ENCODE peak calls at places on chromosomes 13 and 19, in eight cellular contexts. K is A549; U is CD8-positive, alpha-beta memory T cell; R is CD8-positive, alpha-beta T cell; N is small intestine; B is AG04450; V is Karpas-422; I is adrenal gland. T is an unnamed sample.

GRCh38 chr13:27595055-27595811 is 25.1 kb downstream of the LNX2 start:
- DNase-seq in K (no peak), U (no peak), R (no peak), N (no peak), B (no peak), V (no peak), I (no peak), T (no peak)

GRCh38 chr19:38229585-38230073 is 5.6 kb upstream of the DPF1 start:
- DNase-seq in K (peak; percentile 93), U (peak; percentile 52), R (peak; percentile 53), N (peak; percentile 37), B (peak; percentile 59), V (peak; percentile 97), I (peak; percentile 40), T (peak; percentile 48)

GRCh38 chr13:46012404-46012803 is 40.1 kb downstream of the ZC3H13 start:
- DNase-seq in K (no peak), U (no peak), R (no peak), N (no peak), B (no peak), V (no peak), I (no peak), T (no peak)

GRCh38 chr19:55197531-55197930 is 11.8 kb downstream of the PTPRH start:
- DNase-seq in K (no peak), U (no peak), R (no peak), N (no peak), B (no peak), V (peak; percentile 88), I (no peak), T (no peak)

GRCh38 chr13:98483636-98484288 is 93.1 kb downstream of the STK24 start:
- DNase-seq in K (no peak), U (no peak), R (no peak), N (peak; percentile 37), B (no peak), V (no peak), I (no peak), T (no peak)

GRCh38 chr13:111275382-111275781 is 45.1 kb upstream of the TEX29 start:
- DNase-seq in K (no peak), U (no peak), R (no peak), N (no peak), B (no peak), V (no peak), I (no peak), T (no peak)

GRCh38 chr13:25186187-25186586 is 14.1 kb upstream of the AMER2 start:
- DNase-seq in K (no peak), U (no peak), R (no peak), N (no peak), B (no peak), V (no peak), I (no peak), T (no peak)

GRCh38 chr19:10915511-10916091 is 12.8 kb downstream of the YIPF2 start:
- DNase-seq in K (no peak), U (no peak), R (no peak), N (no peak), B (peak; percentile 59), V (no peak), I (peak; percentile 87), T (no peak)

GRCh38 chr19:6260912-6261636 is 18.7 kb downstream of the MLLT1 start:
- DNase-seq in K (peak; percentile 33), U (no peak), R (peak; percentile 40), N (no peak), B (no peak), V (peak; percentile 59), I (no peak), T (no peak)

GRCh38 chr13:39506559-39507390 is 96.2 kb downstream of the LHFPL6 start:
- DNase-seq in K (no peak), U (no peak), R (no peak), N (no peak), B (peak; percentile 57), V (no peak), I (no peak), T (no peak)

GRCh38 chr13:79486433-79487188 is 5.7 kb downstream of the NDFIP2 start:
- DNase-seq in K (no peak), U (no peak), R (no peak), N (peak; percentile 46), B (no peak), V (no peak), I (no peak), T (no peak)

GRCh38 chr13:110485604-110486003 is 75.9 kb downstream of the RAB20 start:
- DNase-seq in K (no peak), U (no peak), R (no peak), N (no peak), B (no peak), V (no peak), I (no peak), T (no peak)

GRCh38 chr19:44019498-44019897 is 5.7 kb upstream of the ZNF222 start:
- DNase-seq in K (no peak), U (no peak), R (no peak), N (no peak), B (no peak), V (no peak), I (no peak), T (no peak)

GRCh38 chr19:29805026-29805925 is 6.5 kb upstream of the CCNE1 start:
- DNase-seq in K (no peak), U (no peak), R (no peak), N (no peak), B (no peak), V (no peak), I (peak; percentile 85), T (no peak)

GRCh38 chr13:41699759-41700158 is 242.4 kb downstream of the RGCC start:
- DNase-seq in K (no peak), U (no peak), R (no peak), N (no peak), B (no peak), V (no peak), I (no peak), T (no peak)

GRCh38 chr19:7018828-7019227 is 2.4 kb downstream of the MBD3L2B start:
- DNase-seq in K (no peak), U (no peak), R (no peak), N (no peak), B (no peak), V (no peak), I (no peak), T (no peak)

GRCh38 chr19:4909897-4910593 is 744 bp downstream of the UHRF1 start:
- DNase-seq in K (peak; percentile 85), U (peak; percentile 92), R (peak; percentile 93), N (peak; percentile 92), B (peak; percentile 42), V (peak; percentile 99), I (peak; percentile 91), T (peak; percentile 91)

GRCh38 chr19:7888145-7888825 is at the start of gene LRRC8E:
- DNase-seq in K (peak; percentile 62), U (no peak), R (peak; percentile 46), N (peak; percentile 72), B (no peak), V (no peak), I (peak; percentile 75), T (no peak)

GRCh38 chr13:101965096-101965495 is 436.8 kb downstream of the FGF14 start:
- DNase-seq in K (no peak), U (no peak), R (no peak), N (no peak), B (no peak), V (no peak), I (no peak), T (no peak)

GRCh38 chr13:40026741-40027140 is 371.3 kb downstream of the COG6 start:
- DNase-seq in K (no peak), U (no peak), R (no peak), N (no peak), B (no peak), V (no peak), I (no peak), T (no peak)

DNA sequence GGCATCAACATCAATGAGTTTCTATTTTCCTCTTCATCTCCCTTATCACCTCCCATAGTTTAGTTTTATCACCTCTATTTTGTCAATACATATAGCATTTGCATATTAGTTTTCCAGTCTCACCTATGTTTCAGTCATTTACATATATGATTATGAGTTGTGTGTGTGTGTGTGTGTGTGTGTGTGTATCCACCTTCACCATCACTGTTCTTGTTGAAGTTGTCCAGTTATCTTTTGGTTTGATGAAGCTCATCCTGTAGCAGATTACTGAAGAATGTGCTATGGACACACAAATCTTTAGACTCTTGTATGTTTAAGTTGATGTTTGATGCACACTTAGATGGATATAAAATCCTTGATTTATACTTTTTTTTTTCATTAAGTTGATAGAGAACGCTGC is 40.5 kb downstream of the SPACA7 start:
- DNase-seq in K (no peak), U (no peak), R (no peak), N (no peak), B (no peak), V (no peak), I (no peak), T (no peak)
- H3K9me3 ChIP-seq in K (peaks cover 4% of the 10 kb centered on the region), U (no peaks in the 10 kb centered on the region), R (no peaks in the 10 kb centered on the region), N (no peaks in the 10 kb centered on the region), B (peaks cover 9% of the 10 kb centered on the region), V (peaks cover 16% of the 10 kb centered on the region), I (peaks cover 12% of the 10 kb centered on the region), T (no peaks in the 10 kb centered on the region)

DNA sequence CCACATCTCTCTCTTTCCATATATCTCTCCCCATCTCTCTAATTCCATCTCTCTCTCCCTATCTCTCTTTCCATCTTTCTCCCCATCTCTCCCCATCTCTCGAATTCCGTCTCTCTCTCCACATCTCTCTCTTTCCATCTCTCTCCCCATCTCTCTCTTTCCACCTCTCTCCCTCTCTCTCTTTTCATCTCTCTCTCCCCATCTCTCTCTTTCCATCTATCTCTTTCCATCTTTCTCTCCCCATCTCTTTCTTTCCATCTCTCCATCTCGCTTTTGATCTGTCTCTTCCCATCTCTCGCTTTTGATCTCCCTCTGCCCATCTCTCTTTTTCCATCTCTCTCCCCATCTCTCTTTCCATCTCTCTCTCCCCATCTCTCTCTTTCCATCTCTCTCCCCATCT is 25.6 kb downstream of the ADGRE3 start:
- DNase-seq in K (no peak), U (no peak), R (no peak), N (no peak), B (no peak), V (no peak), I (no peak), T (no peak)
- H3K9me3 ChIP-seq in K (no peaks in the 10 kb centered on the region), U (no peaks in the 10 kb centered on the region), R (no peaks in the 10 kb centered on the region), N (no peaks in the 10 kb centered on the region), B (no peaks in the 10 kb centered on the region), V (no peaks in the 10 kb centered on the region), I (no peaks in the 10 kb centered on the region), T (no peaks in the 10 kb centered on the region)

DNA sequence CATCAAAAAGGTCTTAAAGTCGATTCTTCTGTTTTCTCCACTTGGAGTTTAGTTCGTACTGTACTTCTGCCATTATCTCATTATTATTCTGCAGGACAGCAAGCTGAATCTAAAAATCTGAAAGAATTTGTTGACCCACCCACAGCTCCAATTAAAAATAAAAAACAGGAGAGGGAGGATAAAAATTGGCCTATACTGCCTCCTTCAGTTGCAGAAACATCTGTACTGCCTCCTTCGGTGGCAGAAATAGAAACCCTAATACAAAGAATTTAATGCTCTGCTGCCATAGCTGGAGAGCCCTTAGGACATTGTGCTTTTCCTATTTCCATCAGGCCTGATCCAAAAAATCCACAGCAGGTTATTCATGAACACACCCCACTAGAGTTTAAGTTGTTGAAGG is 9.8 kb downstream of the ZNF350 start:
- DNase-seq in K (no peak), U (no peak), R (no peak), N (no peak), B (no peak), V (no peak), I (no peak), T (no peak)
- H3K9me3 ChIP-seq in K (peaks cover 96% of the 10 kb centered on the region), U (peaks cover 74% of the 10 kb centered on the region), R (peaks cover 57% of the 10 kb centered on the region), N (peaks cover 12% of the 10 kb centered on the region), B (peaks cover 48% of the 10 kb centered on the region), V (peaks cover 69% of the 10 kb centered on the region), I (peaks cover 62% of the 10 kb centered on the region), T (peaks cover 68% of the 10 kb centered on the region)

DNA sequence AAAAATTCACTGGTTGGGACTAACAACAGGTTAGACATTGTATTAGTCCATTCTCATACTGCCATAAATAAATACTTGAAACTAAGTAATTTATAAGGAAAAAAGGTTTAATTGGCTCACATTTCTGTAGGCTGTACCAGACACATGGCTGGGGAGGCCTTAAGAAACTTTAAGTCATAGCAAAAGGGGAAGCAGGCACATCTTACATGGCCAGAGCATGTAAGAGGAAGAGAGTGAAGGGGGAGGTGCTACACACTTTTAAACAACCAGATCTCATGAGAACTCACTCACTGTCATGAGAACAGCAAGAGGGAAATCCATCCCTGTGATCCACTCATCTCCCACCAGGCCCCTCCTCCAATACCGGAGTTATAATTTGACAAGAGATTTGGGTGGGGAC is 125.9 kb downstream of the SUCLA2 start:
- DNase-seq in K (no peak), U (no peak), R (no peak), N (no peak), B (no peak), V (peak; percentile 51), I (no peak), T (no peak)
- H3K9me3 ChIP-seq in K (peaks cover 7% of the 10 kb centered on the region), U (peaks cover 9% of the 10 kb centered on the region), R (peaks cover 6% of the 10 kb centered on the region), N (no peaks in the 10 kb centered on the region), B (peaks cover 4% of the 10 kb centered on the region), V (peaks cover 6% of the 10 kb centered on the region), I (peaks cover 7% of the 10 kb centered on the region), T (no peaks in the 10 kb centered on the region)